ENCODE peak calls at places on chromosome 12, in six cellular contexts. P, H, Q, D, T and O are unnamed samples. For H3K27me3, the result is how much of the 10 kb centered on the place peaks cover.

GRCh38 chr12:131095826-131096680 is 142.3 kb downstream of the ADGRD1 start:
- DNase-seq in P (no peak), H (no peak), Q (no peak), D (no peak), T (peak), O (no peak)

GRCh38 chr12:55619352-55620138 is 17.1 kb upstream of the OR10P1 start:
- DNase-seq in P (no peak), H (peak), Q (peak), D (peak), T (peak), O (peak)

GRCh38 chr12:117121456-117121855 is 22.2 kb upstream of the TESC start:
- DNase-seq in P (no peak), H (no peak), Q (no peak), D (no peak), T (peak), O (no peak)

GRCh38 chr12:27733052-27733656 is 22.5 kb downstream of the MRPS35 start:
- DNase-seq in P (no peak), H (peak), Q (peak), D (peak), T (no peak), O (peak)

GRCh38 chr12:68446896-68447806 is 115.0 kb upstream of the MDM1 start:
- DNase-seq in P (no peak), H (peak), Q (no peak), D (no peak), T (no peak), O (peak)

GRCh38 chr12:60281522-60281921 is 685.7 kb downstream of the SLC16A7 start:
- DNase-seq in P (no peak), H (no peak), Q (no peak), D (no peak), T (no peak), O (no peak)

GRCh38 chr12:4763549-4763948 is 43.3 kb downstream of the GALNT8 start:
- DNase-seq in P (no peak), H (peak), Q (no peak), D (peak), T (no peak), O (peak)

GRCh38 chr12:105659355-105660075 is 329.0 kb downstream of the C12orf75 start:
- DNase-seq in P (no peak), H (no peak), Q (no peak), D (no peak), T (no peak), O (no peak)

GRCh38 chr12:130495156-130495555 is 157.5 kb downstream of the PIWIL1 start:
- DNase-seq in P (no peak), H (no peak), Q (no peak), D (no peak), T (no peak), O (no peak)

GRCh38 chr12:54153586-54153985 is 35.2 kb downstream of the SMUG1 start:
- DNase-seq in P (no peak), H (no peak), Q (no peak), D (no peak), T (no peak), O (no peak)
- H3K27me3 ChIP-seq in P (under half), H (half or more), Q (under half), D (under half), T (under half), O (under half)

GRCh38 chr12:9759680-9760592 is 765 bp downstream of the CD69 start:
- DNase-seq in P (no peak), H (no peak), Q (no peak), D (no peak), T (no peak), O (no peak)

GRCh38 chr12:9763025-9763424 is 2.3 kb upstream of the CD69 start:
- DNase-seq in P (no peak), H (no peak), Q (no peak), D (no peak), T (no peak), O (no peak)

GRCh38 chr12:9762369-9762768 is 1.7 kb upstream of the CD69 start:
- DNase-seq in P (no peak), H (no peak), Q (no peak), D (no peak), T (no peak), O (no peak)

GRCh38 chr12:9761407-9761736 is 671 bp upstream of the CD69 start:
- DNase-seq in P (no peak), H (no peak), Q (no peak), D (no peak), T (no peak), O (no peak)

GRCh38 chr12:9760699-9761406 is at the start of gene CD69:
- DNase-seq in P (no peak), H (peak), Q (no peak), D (no peak), T (peak), O (no peak)
- H3K4me3 ChIP-seq in P (peak), H (no peak), Q (peak), D (no peak), T (peak), O (no peak)

GRCh38 chr12:132323171-132324010 is 6.0 kb downstream of the GALNT9 start:
- DNase-seq in P (no peak), H (no peak), Q (no peak), D (no peak), T (no peak), O (no peak)

GRCh38 chr12:132320767-132321211 is 8.6 kb downstream of the GALNT9 start:
- DNase-seq in P (no peak), H (no peak), Q (no peak), D (no peak), T (no peak), O (no peak)

GRCh38 chr12:132321321-132322118 is 7.9 kb downstream of the GALNT9 start:
- DNase-seq in P (no peak), H (no peak), Q (no peak), D (no peak), T (no peak), O (no peak)

GRCh38 chr12:132324173-132324572 is 5.2 kb downstream of the GALNT9 start:
- DNase-seq in P (no peak), H (no peak), Q (no peak), D (no peak), T (no peak), O (no peak)

GRCh38 chr12:132322206-132323132 is 6.9 kb downstream of the GALNT9 start:
- DNase-seq in P (no peak), H (no peak), Q (no peak), D (no peak), T (no peak), O (no peak)
- H3K27me3 ChIP-seq in P (under half), H (half or more), Q (under half), D (under half), T (under half), O (under half)

DNA sequence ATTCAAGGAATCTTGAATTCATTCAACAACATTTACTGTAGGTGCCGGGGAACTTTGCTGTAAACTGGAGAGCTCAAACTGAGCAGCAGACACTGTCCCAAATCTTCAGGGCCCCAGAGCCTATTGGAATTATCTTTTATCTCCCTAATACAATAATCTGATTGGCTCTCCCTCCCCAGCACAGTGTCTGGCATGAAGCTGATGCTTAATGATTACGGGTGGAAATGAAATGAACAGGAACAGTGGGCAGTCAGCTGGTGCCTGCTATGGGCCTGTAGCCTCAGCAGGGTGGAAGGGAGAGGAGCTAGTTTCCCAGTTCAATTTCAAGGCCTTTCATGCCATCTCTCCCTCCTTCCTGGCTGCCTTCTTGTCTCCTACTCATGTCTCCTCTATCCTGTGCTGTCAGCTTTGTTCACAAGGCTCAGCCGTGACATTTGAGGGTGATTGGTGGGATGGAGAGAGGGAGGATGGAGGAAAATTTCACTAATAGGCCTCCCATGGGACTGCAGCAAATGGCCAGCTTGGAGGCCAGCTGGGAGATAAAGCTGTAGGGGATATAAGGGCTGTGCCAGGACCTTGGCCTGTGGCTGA is 4.3 kb upstream of the RAPGEF3 start:
- DNase-seq in P (no peak), H (no peak), Q (no peak), D (no peak), T (no peak), O (no peak)
- H3K4me3 ChIP-seq in P (no peak), H (no peak), Q (no peak), D (no peak), T (no peak), O (no peak)

GRCh38 chr12:53096761-53097160 is 706 bp upstream of the IGFBP6 start:
- DNase-seq in P (no peak), H (peak), Q (no peak), D (no peak), T (no peak), O (no peak)
- H3K27me3 ChIP-seq in P (under half), H (under half), Q (under half), D (under half), T (under half), O (under half)

DNA sequence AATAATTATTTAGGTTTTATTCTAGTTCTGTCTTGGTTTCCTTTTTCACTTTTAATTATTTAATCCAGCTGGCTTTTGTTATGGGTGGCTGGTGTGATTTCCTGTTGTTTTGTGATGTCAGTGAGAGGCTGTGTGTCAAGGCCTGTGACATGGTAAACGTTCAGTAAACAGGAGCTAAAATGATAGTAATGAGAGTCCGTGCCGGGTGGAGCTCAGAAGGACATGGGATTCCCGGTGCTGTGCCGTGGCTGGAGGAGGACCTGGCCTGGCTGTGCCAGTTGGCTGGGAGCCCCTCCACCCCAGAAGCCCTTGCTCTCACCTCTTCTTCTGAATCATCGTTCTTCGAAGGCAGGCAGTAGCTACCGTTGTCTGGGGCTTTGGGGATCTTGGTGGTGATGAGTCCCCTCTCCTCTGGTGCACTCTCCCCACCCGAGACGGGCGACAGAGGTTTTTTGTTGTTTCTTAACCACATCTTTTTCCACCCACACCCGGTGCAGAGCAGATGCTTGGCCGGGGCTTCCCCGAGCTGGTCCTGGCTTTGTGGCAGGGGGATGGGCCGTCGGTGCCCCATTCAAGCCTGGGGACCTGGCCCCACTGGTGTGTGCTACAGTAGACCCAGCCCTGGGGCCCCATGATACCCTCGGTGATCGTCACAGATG is 29.1 kb downstream of the SH2B3 start:
- DNase-seq in P (no peak), H (no peak), Q (no peak), D (peak), T (peak), O (no peak)
- H3K4me3 ChIP-seq in P (peak), H (no peak), Q (no peak), D (no peak), T (peak), O (no peak)

GRCh38 chr12:50285253-50285652 is 1.9 kb upstream of the LIMA1 start:
- DNase-seq in P (no peak), H (no peak), Q (no peak), D (no peak), T (no peak), O (no peak)

GRCh38 chr12:50283924-50284236 is 560 bp upstream of the LIMA1 start:
- DNase-seq in P (no peak), H (no peak), Q (peak), D (no peak), T (no peak), O (no peak)

GRCh38 chr12:50283230-50283923 is at the start of gene LIMA1:
- DNase-seq in P (peak), H (peak), Q (peak), D (peak), T (peak), O (peak)

GRCh38 chr12:50287271-50287670 is 4.0 kb upstream of the LIMA1 start:
- DNase-seq in P (no peak), H (no peak), Q (peak), D (no peak), T (no peak), O (no peak)

GRCh38 chr12:50282581-50283229 is 615 bp downstream of the LIMA1 start:
- DNase-seq in P (no peak), H (no peak), Q (no peak), D (no peak), T (no peak), O (no peak)
- H3K27me3 ChIP-seq in P (under half), H (under half), Q (under half), D (under half), T (under half), O (under half)